ENCODE peak calls at places on chromosomes 3 and 15, in six cellular contexts. K is K562, Z is aorta, T is HepG2, G is RWPE2, L is GM23248. E is an unnamed sample.

GRCh38 chr3:77038468-77038927 is 1.4 kb upstream of the ROBO2 start:
- DNase-seq in K (peak), Z (peak), T (peak), G (peak), L (peak), E (no peak)

GRCh38 chr3:126442849-126443229 is 32.9 kb downstream of the ZXDC start:
- DNase-seq in K (no peak), Z (no peak), T (no peak), G (no peak), L (no peak), E (no peak)

GRCh38 chr15:75554717-75555116 is 24.4 kb downstream of the PTPN9 start:
- DNase-seq in K (no peak), Z (no peak), T (no peak), G (no peak), L (peak), E (no peak)

GRCh38 chr15:40108061-40108854 is 421 bp downstream of the BMF start:
- DNase-seq in K (no peak), Z (peak), T (no peak), G (no peak), L (peak), E (no peak)

GRCh38 chr3:27353221-27353620 is 16.0 kb downstream of the NEK10 start:
- DNase-seq in K (no peak), Z (no peak), T (no peak), G (no peak), L (peak), E (no peak)

GRCh38 chr15:66133247-66133646 is 120.3 kb downstream of the MEGF11 start:
- DNase-seq in K (no peak), Z (no peak), T (no peak), G (no peak), L (no peak), E (no peak)

GRCh38 chr3:72573051-72573450 is 275.2 kb downstream of the SHQ1 start:
- DNase-seq in K (no peak), Z (no peak), T (peak), G (no peak), L (no peak), E (no peak)

GRCh38 chr3:37899711-37900306 is 38.1 kb downstream of the CTDSPL start:
- DNase-seq in K (no peak), Z (no peak), T (no peak), G (no peak), L (no peak), E (no peak)

GRCh38 chr15:75452364-75452967 is 976 bp upstream of the SIN3A start:
- DNase-seq in K (no peak), Z (peak), T (peak), G (peak), L (peak), E (peak)

GRCh38 chr3:122609798-122610559 is 32.5 kb downstream of the PARP15 start:
- DNase-seq in K (no peak), Z (no peak), T (no peak), G (no peak), L (peak), E (no peak)

GRCh38 chr15:96358006-96358794 is 27.7 kb downstream of the NR2F2 start:
- DNase-seq in K (no peak), Z (no peak), T (no peak), G (no peak), L (no peak), E (no peak)

GRCh38 chr15:96358795-96359190 is 28.3 kb downstream of the NR2F2 start:
- DNase-seq in K (no peak), Z (no peak), T (no peak), G (no peak), L (no peak), E (no peak)

GRCh38 chr15:96359772-96360498 is 29.4 kb downstream of the NR2F2 start:
- DNase-seq in K (no peak), Z (peak), T (no peak), G (no peak), L (peak), E (no peak)

GRCh38 chr15:96360581-96361308 is 30.2 kb downstream of the NR2F2 start:
- DNase-seq in K (no peak), Z (no peak), T (no peak), G (no peak), L (no peak), E (no peak)

GRCh38 chr15:96359371-96359771 is 28.9 kb downstream of the NR2F2 start:
- DNase-seq in K (no peak), Z (no peak), T (no peak), G (no peak), L (no peak), E (no peak)
- H3K4me3 ChIP-seq in K (no peak), Z (no peak), T (no peak), G (no peak), L (no peak), E (no peak)

DNA sequence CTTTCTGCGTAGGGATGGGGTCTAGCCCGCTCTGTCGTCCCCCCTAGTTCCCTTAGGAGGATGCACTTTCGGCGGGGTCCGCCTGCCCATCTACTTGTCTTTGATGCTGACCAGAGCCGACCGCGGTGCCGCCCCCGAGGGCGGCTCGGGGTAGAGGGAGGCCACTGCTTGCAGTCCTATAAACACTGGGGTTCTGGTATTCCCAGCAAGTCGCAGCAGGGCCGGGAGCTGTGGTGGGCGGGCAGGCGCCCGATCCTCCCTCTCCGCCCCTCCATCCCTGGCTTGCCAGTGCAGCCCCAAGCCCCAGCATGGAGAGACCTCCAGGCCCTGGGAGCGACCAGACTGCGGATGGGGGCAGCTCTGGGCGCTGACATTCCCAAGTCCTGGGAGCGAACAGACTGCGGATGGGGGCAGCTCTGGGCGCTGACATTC is 830 bp downstream of the SEMA4B start:
- DNase-seq in K (peak), Z (no peak), T (no peak), G (no peak), L (peak), E (no peak)
- H3K27ac ChIP-seq in K (peak), Z (no peak), T (no peak), G (peak), L (no peak), E (peak)

GRCh38 chr3:46924921-46925584 is 47.5 kb downstream of the PTH1R start:
- DNase-seq in K (no peak), Z (peak), T (no peak), G (peak), L (no peak), E (no peak)

GRCh38 chr3:46926447-46926846 is 48.9 kb downstream of the PTH1R start:
- DNase-seq in K (no peak), Z (no peak), T (no peak), G (peak), L (no peak), E (no peak)

GRCh38 chr3:46926871-46927717 is 49.5 kb downstream of the CCDC12 start:
- DNase-seq in K (no peak), Z (no peak), T (no peak), G (peak), L (no peak), E (no peak)

GRCh38 chr3:46926039-46926438 is 48.5 kb downstream of the PTH1R start:
- DNase-seq in K (no peak), Z (no peak), T (no peak), G (peak), L (peak), E (no peak)

GRCh38 chr3:46925585-46925934 is 48.0 kb downstream of the PTH1R start:
- DNase-seq in K (no peak), Z (no peak), T (no peak), G (peak), L (no peak), E (no peak)
- H3K4me3 ChIP-seq in K (no peak), Z (no peak), T (no peak), G (no peak), L (no peak), E (no peak)

DNA sequence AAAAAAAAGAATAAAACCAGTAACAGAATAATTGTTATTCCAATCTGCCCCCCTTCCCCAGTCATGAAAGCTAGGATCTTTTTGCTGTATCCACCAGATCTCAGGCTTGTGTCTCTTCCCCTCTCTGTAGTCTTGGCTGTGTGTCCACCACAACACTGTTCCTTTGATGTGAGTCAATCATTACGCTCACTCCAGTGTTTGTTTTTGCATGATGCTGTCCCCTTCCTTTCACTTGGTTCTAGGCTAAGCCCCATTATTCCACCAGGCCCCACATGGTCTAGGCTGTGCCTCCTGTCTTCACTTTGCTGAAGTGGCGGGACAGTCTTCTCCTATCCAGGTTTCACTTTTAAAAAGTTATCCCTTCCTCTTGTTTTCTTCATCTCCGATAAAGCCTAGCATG is 13.6 kb downstream of the ACKR2 start:
- DNase-seq in K (no peak), Z (no peak), T (peak), G (no peak), L (no peak), E (no peak)
- H3K27ac ChIP-seq in K (no peak), Z (no peak), T (peak), G (peak), L (no peak), E (no peak)

DNA sequence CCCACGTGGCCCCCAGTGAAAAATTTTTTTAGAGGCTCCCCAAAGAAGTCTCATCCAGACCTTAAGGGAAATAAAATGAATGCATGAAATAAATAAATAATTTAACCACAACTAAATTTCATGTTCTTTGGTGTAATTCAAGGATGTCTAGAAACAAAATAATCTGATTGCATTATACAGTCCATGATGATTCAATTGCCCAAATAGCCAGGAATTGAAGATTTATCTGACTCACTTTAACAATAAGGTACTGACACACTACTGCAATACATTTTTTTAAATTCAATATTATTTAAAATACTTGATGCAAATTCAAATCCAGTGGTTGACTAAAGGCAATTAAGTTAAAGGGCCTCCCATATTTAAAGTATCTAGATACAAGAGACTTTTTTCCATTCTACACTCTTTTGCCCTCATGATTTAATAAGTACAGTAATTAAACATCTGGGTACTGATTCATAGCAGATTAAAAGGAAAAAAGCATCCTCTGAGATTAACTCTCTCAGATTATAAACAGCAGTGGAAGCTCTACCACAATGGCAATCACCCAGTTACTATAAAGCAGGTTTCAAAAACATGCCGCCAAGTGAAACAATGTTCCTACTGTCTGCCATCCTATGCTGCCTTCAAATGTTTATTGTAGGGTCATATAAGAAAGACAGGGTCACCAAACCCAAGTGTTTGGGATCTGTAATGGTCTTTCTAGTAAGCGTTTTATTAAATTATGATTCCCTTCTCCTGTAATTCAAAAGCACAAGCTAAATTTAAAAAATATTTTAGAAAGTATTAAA is 9.9 kb downstream of the UQCC5 start:
- DNase-seq in K (no peak), Z (no peak), T (no peak), G (no peak), L (peak), E (no peak)
- H3K4me3 ChIP-seq in K (no peak), Z (no peak), T (no peak), G (no peak), L (no peak), E (no peak)

GRCh38 chr3:12986986-12987385 is 86.2 kb downstream of the IQSEC1 start:
- DNase-seq in K (no peak), Z (peak), T (no peak), G (no peak), L (no peak), E (no peak)
- H3K27ac ChIP-seq in K (no peak), Z (no peak), T (no peak), G (no peak), L (no peak), E (no peak)

GRCh38 chr3:28916713-28917499 is 364.0 kb upstream of the RBMS3 start:
- DNase-seq in K (no peak), Z (peak), T (no peak), G (no peak), L (peak), E (peak)
- H3K4me3 ChIP-seq in K (no peak), Z (no peak), T (no peak), G (no peak), L (peak), E (no peak)